ENCODE peak calls at places on chromosomes 7 and 10, in four cellular contexts. One of them, this sample, is unnamed.

GRCh38 chr7:98057157-98057556 is 49.5 kb upstream of the LMTK2 start:
- DNase-seq in heart right ventricle: no peak
- DNase-seq in fibroblast of lung: no peak
- DNase-seq in A549: no peak
- DNase-seq in this sample: no peak

GRCh38 chr7:76131872-76132271 is 69.8 kb upstream of the SRRM3 start:
- DNase-seq in heart right ventricle: no peak
- DNase-seq in fibroblast of lung: no peak
- DNase-seq in A549: no peak
- DNase-seq in this sample: no peak

GRCh38 chr10:124495725-124496124 is 34.1 kb downstream of the LHPP start:
- DNase-seq in heart right ventricle: no peak
- DNase-seq in fibroblast of lung: no peak
- DNase-seq in A549: no peak
- DNase-seq in this sample: no peak

GRCh38 chr10:82150123-82150900 is 275.3 kb downstream of the NRG3 start:
- DNase-seq in heart right ventricle: peak
- DNase-seq in fibroblast of lung: peak
- DNase-seq in A549: no peak
- DNase-seq in this sample: peak

GRCh38 chr7:74365320-74366022 is 76.3 kb downstream of the CLIP2 start:
- DNase-seq in heart right ventricle: peak
- DNase-seq in fibroblast of lung: peak
- DNase-seq in A549: peak
- DNase-seq in this sample: no peak

GRCh38 chr7:66839814-66840213 is 81.2 kb upstream of the TMEM248 start:
- DNase-seq in heart right ventricle: no peak
- DNase-seq in fibroblast of lung: no peak
- DNase-seq in A549: no peak
- DNase-seq in this sample: no peak

GRCh38 chr10:88070080-88070880 is 206.9 kb downstream of the PTEN start:
- DNase-seq in heart right ventricle: no peak
- DNase-seq in fibroblast of lung: peak
- DNase-seq in A549: no peak
- DNase-seq in this sample: no peak

GRCh38 chr10:62024026-62024701 is 122.7 kb downstream of the ARID5B start:
- DNase-seq in heart right ventricle: no peak
- DNase-seq in fibroblast of lung: no peak
- DNase-seq in A549: no peak
- DNase-seq in this sample: no peak

GRCh38 chr10:66680886-66681285 is 244.9 kb upstream of the LRRTM3 start:
- DNase-seq in heart right ventricle: no peak
- DNase-seq in fibroblast of lung: peak
- DNase-seq in A549: no peak
- DNase-seq in this sample: no peak

GRCh38 chr7:5332579-5332978 is 49.8 kb downstream of the SLC29A4 start:
- DNase-seq in heart right ventricle: no peak
- DNase-seq in fibroblast of lung: no peak
- DNase-seq in A549: no peak
- DNase-seq in this sample: no peak

GRCh38 chr7:25073451-25073850 is 51.6 kb downstream of the CYCS start:
- DNase-seq in heart right ventricle: no peak
- DNase-seq in fibroblast of lung: peak
- DNase-seq in A549: no peak
- DNase-seq in this sample: no peak

GRCh38 chr10:49435225-49435624 is 39.3 kb upstream of the DRGX start:
- DNase-seq in heart right ventricle: no peak
- DNase-seq in fibroblast of lung: no peak
- DNase-seq in A549: no peak
- DNase-seq in this sample: no peak

GRCh38 chr10:86206216-86206615 is 160.4 kb downstream of the GRID1 start:
- DNase-seq in heart right ventricle: no peak
- DNase-seq in fibroblast of lung: no peak
- DNase-seq in A549: no peak
- DNase-seq in this sample: no peak

GRCh38 chr10:8758029-8758428 is 703.5 kb downstream of the GATA3 start:
- DNase-seq in heart right ventricle: no peak
- DNase-seq in fibroblast of lung: peak
- DNase-seq in A549: no peak
- DNase-seq in this sample: no peak

GRCh38 chr7:1763033-1763432 is 93.0 kb downstream of the ELFN1 start:
- DNase-seq in heart right ventricle: no peak
- DNase-seq in fibroblast of lung: no peak
- DNase-seq in A549: no peak
- DNase-seq in this sample: no peak

GRCh38 chr10:794382-794956 is 105.0 kb upstream of the DIP2C start:
- DNase-seq in heart right ventricle: no peak
- DNase-seq in fibroblast of lung: no peak
- DNase-seq in A549: no peak
- DNase-seq in this sample: no peak

GRCh38 chr10:133267829-133268228 is 8.8 kb downstream of the ADAM8 start:
- DNase-seq in heart right ventricle: no peak
- DNase-seq in fibroblast of lung: no peak
- DNase-seq in A549: no peak
- DNase-seq in this sample: no peak

GRCh38 chr7:79553811-79554555 is 100.5 kb upstream of the MAGI2 start:
- DNase-seq in heart right ventricle: no peak
- DNase-seq in fibroblast of lung: peak
- DNase-seq in A549: no peak
- DNase-seq in this sample: no peak

GRCh38 chr10:77350711-77351119 is 286.9 kb downstream of the KCNMA1 start:
- DNase-seq in heart right ventricle: no peak
- DNase-seq in fibroblast of lung: peak
- DNase-seq in A549: peak
- DNase-seq in this sample: no peak

GRCh38 chr7:108000875-108001758 is 1.8 kb downstream of the LAMB1 start:
- DNase-seq in heart right ventricle: peak
- DNase-seq in fibroblast of lung: peak
- DNase-seq in A549: peak
- DNase-seq in this sample: no peak

GRCh38 chr7:70679666-70680065 is 452.3 kb upstream of the GALNT17 start:
- DNase-seq in heart right ventricle: no peak
- DNase-seq in fibroblast of lung: peak
- DNase-seq in A549: no peak
- DNase-seq in this sample: no peak

GRCh38 chr7:154553711-154554265 is 449.1 kb downstream of the PAXIP1 start:
- DNase-seq in heart right ventricle: no peak
- DNase-seq in fibroblast of lung: no peak
- DNase-seq in A549: no peak
- DNase-seq in this sample: no peak

GRCh38 chr10:43415544-43415943 is 6.6 kb upstream of the HNRNPF start:
- DNase-seq in heart right ventricle: no peak
- DNase-seq in fibroblast of lung: no peak
- DNase-seq in A549: no peak
- DNase-seq in this sample: no peak

GRCh38 chr10:78301481-78301880 is 267.8 kb downstream of the RPS24 start:
- DNase-seq in heart right ventricle: no peak
- DNase-seq in fibroblast of lung: no peak
- DNase-seq in A549: no peak
- DNase-seq in this sample: no peak

GRCh38 chr10:68175954-68176353 is 56.0 kb downstream of the ATOH7 start:
- DNase-seq in heart right ventricle: no peak
- DNase-seq in fibroblast of lung: no peak
- DNase-seq in A549: no peak
- DNase-seq in this sample: no peak

GRCh38 chr7:90655566-90655965 is 59.4 kb downstream of the CDK14 start:
- DNase-seq in heart right ventricle: no peak
- DNase-seq in fibroblast of lung: peak
- DNase-seq in A549: no peak
- DNase-seq in this sample: no peak

GRCh38 chr7:33722383-33723096 is 182.8 kb upstream of the BMPER start:
- DNase-seq in heart right ventricle: no peak
- DNase-seq in fibroblast of lung: peak
- DNase-seq in A549: peak
- DNase-seq in this sample: no peak

GRCh38 chr7:20713792-20714191 is 72.9 kb downstream of the SP8 start:
- DNase-seq in heart right ventricle: no peak
- DNase-seq in fibroblast of lung: no peak
- DNase-seq in A549: no peak
- DNase-seq in this sample: no peak

GRCh38 chr10:34696423-34696822 is 118.7 kb downstream of the PARD3 start:
- DNase-seq in heart right ventricle: no peak
- DNase-seq in fibroblast of lung: peak
- DNase-seq in A549: peak
- DNase-seq in this sample: no peak

GRCh38 chr10:60124536-60124935 is 218.2 kb upstream of the CCDC6 start:
- DNase-seq in heart right ventricle: no peak
- DNase-seq in fibroblast of lung: no peak
- DNase-seq in A549: no peak
- DNase-seq in this sample: no peak
- TF ChIP-seq CTCF in heart right ventricle: no peak
- TF ChIP-seq CTCF in fibroblast of lung: no peak
- TF ChIP-seq CTCF in A549: no peak
- TF ChIP-seq CTCF in this sample: no peak

GRCh38 chr7:128170461-128170860 is 70.6 kb upstream of the LEP start:
- DNase-seq in heart right ventricle: no peak
- DNase-seq in fibroblast of lung: no peak
- DNase-seq in A549: no peak
- DNase-seq in this sample: no peak

GRCh38 chr7:128167791-128168666 is 73.0 kb upstream of the LEP start:
- DNase-seq in heart right ventricle: no peak
- DNase-seq in fibroblast of lung: no peak
- DNase-seq in A549: no peak
- DNase-seq in this sample: no peak

GRCh38 chr7:128166603-128167315 is 74.3 kb upstream of the LEP start:
- DNase-seq in heart right ventricle: no peak
- DNase-seq in fibroblast of lung: peak
- DNase-seq in A549: no peak
- DNase-seq in this sample: no peak

GRCh38 chr7:128167316-128167691 is 73.8 kb upstream of the LEP start:
- DNase-seq in heart right ventricle: no peak
- DNase-seq in fibroblast of lung: peak
- DNase-seq in A549: peak
- DNase-seq in this sample: no peak

GRCh38 chr7:128168667-128169210 is 72.3 kb upstream of the LEP start:
- DNase-seq in heart right ventricle: peak
- DNase-seq in fibroblast of lung: peak
- DNase-seq in A549: no peak
- DNase-seq in this sample: no peak
- H3K4me3 ChIP-seq in heart right ventricle: no peak
- H3K4me3 ChIP-seq in fibroblast of lung: no peak
- H3K4me3 ChIP-seq in A549: no peak
- H3K4me3 ChIP-seq in this sample: no peak

GRCh38 chr10:11697718-11698527 is 44.3 kb upstream of the ECHDC3 start:
- DNase-seq in heart right ventricle: no peak
- DNase-seq in fibroblast of lung: no peak
- DNase-seq in A549: no peak
- DNase-seq in this sample: no peak
- TF ChIP-seq CTCF in heart right ventricle: no peak
- TF ChIP-seq CTCF in fibroblast of lung: no peak
- TF ChIP-seq CTCF in A549: peak
- TF ChIP-seq CTCF in this sample: no peak

DNA sequence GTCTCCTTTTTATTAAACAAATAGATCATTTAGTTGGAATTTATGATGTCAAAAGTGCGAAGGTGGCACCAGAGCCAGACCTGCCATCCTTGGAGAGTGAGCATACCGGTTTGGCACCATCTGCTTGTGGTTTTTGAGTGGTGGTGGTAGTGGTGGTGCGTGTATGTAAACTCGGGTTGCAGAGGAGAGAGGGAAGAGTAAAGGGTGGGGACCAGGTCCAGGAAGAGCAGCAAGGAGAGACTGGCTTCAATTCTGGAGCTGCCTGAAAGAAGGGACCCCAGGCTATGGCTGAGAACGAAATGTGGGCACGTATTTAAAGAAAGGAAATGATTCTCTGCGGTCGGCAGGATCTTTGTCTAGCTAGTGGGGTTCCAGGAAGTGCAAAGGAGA is 547 bp upstream of the GOLGA7B start:
- DNase-seq in heart right ventricle: no peak
- DNase-seq in fibroblast of lung: no peak
- DNase-seq in A549: no peak
- DNase-seq in this sample: no peak
- H3K4me3 ChIP-seq in heart right ventricle: peak
- H3K4me3 ChIP-seq in fibroblast of lung: no peak
- H3K4me3 ChIP-seq in A549: peak
- H3K4me3 ChIP-seq in this sample: no peak

GRCh38 chr7:29748286-29749099 is 57.8 kb upstream of the WIPF3 start:
- DNase-seq in heart right ventricle: no peak
- DNase-seq in fibroblast of lung: peak
- DNase-seq in A549: peak
- DNase-seq in this sample: peak
- TF ChIP-seq CTCF in heart right ventricle: peak
- TF ChIP-seq CTCF in fibroblast of lung: peak
- TF ChIP-seq CTCF in A549: peak
- TF ChIP-seq CTCF in this sample: peak

DNA sequence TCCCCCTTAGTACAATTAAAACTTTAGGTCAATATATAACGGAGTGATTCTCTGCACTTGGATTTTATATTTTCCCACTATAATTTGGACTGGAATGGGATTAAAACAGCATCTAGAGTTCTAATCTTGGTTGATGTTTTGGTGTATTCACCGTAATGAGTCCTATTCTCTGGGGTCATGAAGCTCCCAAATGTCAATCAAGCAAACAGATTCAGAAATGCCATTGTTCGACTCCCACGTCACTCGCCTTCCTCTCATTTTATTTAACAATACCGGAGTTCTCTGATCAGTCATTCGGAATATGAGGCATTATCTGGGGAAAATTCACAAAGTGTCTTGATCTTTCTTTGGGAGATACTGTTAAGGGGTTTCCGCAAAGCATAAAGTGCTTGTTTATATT is 26.5 kb downstream of the SKIDA1 start:
- DNase-seq in heart right ventricle: no peak
- DNase-seq in fibroblast of lung: no peak
- DNase-seq in A549: no peak
- DNase-seq in this sample: no peak
- H3K4me3 ChIP-seq in heart right ventricle: no peak
- H3K4me3 ChIP-seq in fibroblast of lung: no peak
- H3K4me3 ChIP-seq in A549: no peak
- H3K4me3 ChIP-seq in this sample: no peak